ENCODE peak calls at places on chromosomes 16 and 17, in four cellular contexts. One of them, this sample, is unnamed.

GRCh38 chr17:70929226-70929625 is 759.9 kb downstream of the KCNJ2 start:
- DNase-seq in upper lobe of right lung: no peak
- DNase-seq in naive thymus-derived CD4-positive, alpha-beta T cell: no peak
- DNase-seq in spleen: no peak
- DNase-seq in this sample: no peak

GRCh38 chr17:63694974-63695773 is 4.8 kb downstream of the LIMD2 start:
- DNase-seq in naive thymus-derived CD4-positive, alpha-beta T cell: no peak
- DNase-seq in spleen: peak; percentile 84
- DNase-seq in upper lobe of right lung: no peak
- DNase-seq in this sample: no peak

GRCh38 chr17:6551909-6552768 is 4.2 kb downstream of the PITPNM3 start:
- DNase-seq in upper lobe of right lung: peak; percentile 88
- DNase-seq in naive thymus-derived CD4-positive, alpha-beta T cell: no peak
- DNase-seq in spleen: no peak
- DNase-seq in this sample: no peak

GRCh38 chr16:18782697-18783429 is 7.3 kb downstream of the RPS15A start:
- DNase-seq in naive thymus-derived CD4-positive, alpha-beta T cell: no peak
- DNase-seq in upper lobe of right lung: no peak
- DNase-seq in spleen: no peak
- DNase-seq in this sample: no peak

GRCh38 chr16:85460252-85460982 is 152.7 kb upstream of the GSE1 start:
- DNase-seq in upper lobe of right lung: no peak
- DNase-seq in naive thymus-derived CD4-positive, alpha-beta T cell: no peak
- DNase-seq in spleen: no peak
- DNase-seq in this sample: no peak

GRCh38 chr17:40191237-40192208 is 14.3 kb downstream of the RAPGEFL1 start:
- DNase-seq in spleen: peak; percentile 91
- DNase-seq in naive thymus-derived CD4-positive, alpha-beta T cell: peak; percentile 36
- DNase-seq in upper lobe of right lung: peak; percentile 87
- DNase-seq in this sample: peak; percentile 63

GRCh38 chr17:969767-970387 is 9.7 kb downstream of the NXN start:
- DNase-seq in upper lobe of right lung: no peak
- DNase-seq in spleen: no peak
- DNase-seq in naive thymus-derived CD4-positive, alpha-beta T cell: no peak
- DNase-seq in this sample: no peak

GRCh38 chr17:81112461-81112860 is 52.8 kb upstream of the PVALEF start:
- DNase-seq in upper lobe of right lung: no peak
- DNase-seq in spleen: no peak
- DNase-seq in naive thymus-derived CD4-positive, alpha-beta T cell: no peak
- DNase-seq in this sample: no peak

GRCh38 chr16:88988980-88989791 is 12.2 kb upstream of the CBFA2T3 start:
- DNase-seq in upper lobe of right lung: no peak
- DNase-seq in spleen: peak; percentile 73
- DNase-seq in naive thymus-derived CD4-positive, alpha-beta T cell: no peak
- DNase-seq in this sample: no peak

GRCh38 chr17:61366076-61366714 is 33.4 kb upstream of the TBX2 start:
- DNase-seq in upper lobe of right lung: no peak
- DNase-seq in spleen: peak; percentile 25
- DNase-seq in naive thymus-derived CD4-positive, alpha-beta T cell: no peak
- DNase-seq in this sample: no peak

GRCh38 chr16:23368469-23368868 is 66.4 kb downstream of the SCNN1B start:
- DNase-seq in naive thymus-derived CD4-positive, alpha-beta T cell: no peak
- DNase-seq in upper lobe of right lung: no peak
- DNase-seq in spleen: no peak
- DNase-seq in this sample: no peak

GRCh38 chr16:78275420-78275819 is 176.0 kb downstream of the WWOX start:
- DNase-seq in upper lobe of right lung: no peak
- DNase-seq in spleen: no peak
- DNase-seq in naive thymus-derived CD4-positive, alpha-beta T cell: no peak
- DNase-seq in this sample: no peak

GRCh38 chr16:54318941-54319340 is 32.4 kb upstream of the IRX3 start:
- DNase-seq in upper lobe of right lung: no peak
- DNase-seq in spleen: no peak
- DNase-seq in naive thymus-derived CD4-positive, alpha-beta T cell: no peak
- DNase-seq in this sample: no peak

GRCh38 chr16:85310868-85311585 is 198.8 kb upstream of the CIBAR2 start:
- DNase-seq in upper lobe of right lung: no peak
- DNase-seq in naive thymus-derived CD4-positive, alpha-beta T cell: peak; percentile 27
- DNase-seq in spleen: peak; percentile 89
- DNase-seq in this sample: no peak

GRCh38 chr17:83100220-83100852 is 20.9 kb downstream of the METRNL start:
- DNase-seq in spleen: no peak
- DNase-seq in naive thymus-derived CD4-positive, alpha-beta T cell: no peak
- DNase-seq in upper lobe of right lung: no peak
- DNase-seq in this sample: no peak

GRCh38 chr16:58365623-58366022 is 26.6 kb upstream of the GINS3 start:
- DNase-seq in spleen: no peak
- DNase-seq in naive thymus-derived CD4-positive, alpha-beta T cell: no peak
- DNase-seq in upper lobe of right lung: no peak
- DNase-seq in this sample: no peak

GRCh38 chr16:29896841-29897240 is 2.5 kb downstream of the SEZ6L2 start:
- DNase-seq in naive thymus-derived CD4-positive, alpha-beta T cell: no peak
- DNase-seq in upper lobe of right lung: no peak
- DNase-seq in spleen: no peak
- DNase-seq in this sample: no peak

GRCh38 chr16:72937360-72937759 is 110.6 kb downstream of the ZFHX3 start:
- DNase-seq in naive thymus-derived CD4-positive, alpha-beta T cell: no peak
- DNase-seq in upper lobe of right lung: no peak
- DNase-seq in spleen: peak; percentile 28
- DNase-seq in this sample: no peak

GRCh38 chr16:50458694-50459271 is 89.4 kb upstream of the NKD1 start:
- DNase-seq in upper lobe of right lung: peak; percentile 34
- DNase-seq in naive thymus-derived CD4-positive, alpha-beta T cell: no peak
- DNase-seq in spleen: no peak
- DNase-seq in this sample: no peak

GRCh38 chr17:57782642-57783337 is 37.7 kb upstream of the CCDC182 start:
- DNase-seq in spleen: no peak
- DNase-seq in upper lobe of right lung: no peak
- DNase-seq in naive thymus-derived CD4-positive, alpha-beta T cell: no peak
- DNase-seq in this sample: no peak

GRCh38 chr17:68435876-68436842 is 21.1 kb downstream of the WIPI1 start:
- DNase-seq in spleen: peak; percentile 87
- DNase-seq in naive thymus-derived CD4-positive, alpha-beta T cell: peak; percentile 73
- DNase-seq in upper lobe of right lung: peak; percentile 69
- DNase-seq in this sample: peak; percentile 81

GRCh38 chr16:50838885-50839284 is 97.0 kb downstream of the CYLD start:
- DNase-seq in upper lobe of right lung: no peak
- DNase-seq in spleen: no peak
- DNase-seq in naive thymus-derived CD4-positive, alpha-beta T cell: no peak
- DNase-seq in this sample: no peak

GRCh38 chr17:56593741-56594527 is 435 bp downstream of the NOG start:
- DNase-seq in spleen: peak; percentile 87
- DNase-seq in naive thymus-derived CD4-positive, alpha-beta T cell: peak; percentile 51
- DNase-seq in upper lobe of right lung: peak; percentile 85
- DNase-seq in this sample: peak; percentile 84

GRCh38 chr17:21358682-21359482 is 17.3 kb upstream of the KCNJ12 start:
- DNase-seq in naive thymus-derived CD4-positive, alpha-beta T cell: no peak
- DNase-seq in spleen: no peak
- DNase-seq in upper lobe of right lung: no peak
- DNase-seq in this sample: no peak

GRCh38 chr17:15655162-15655561 is 28.9 kb downstream of the TRIM16 start:
- DNase-seq in spleen: no peak
- DNase-seq in naive thymus-derived CD4-positive, alpha-beta T cell: no peak
- DNase-seq in upper lobe of right lung: no peak
- DNase-seq in this sample: no peak

GRCh38 chr16:12661656-12662172 is 142.0 kb downstream of the CPPED1 start:
- DNase-seq in spleen: no peak
- DNase-seq in upper lobe of right lung: no peak
- DNase-seq in naive thymus-derived CD4-positive, alpha-beta T cell: no peak
- DNase-seq in this sample: no peak

GRCh38 chr17:68255731-68256538 is 8.1 kb downstream of the AMZ2 start:
- DNase-seq in spleen: no peak
- DNase-seq in upper lobe of right lung: no peak
- DNase-seq in naive thymus-derived CD4-positive, alpha-beta T cell: no peak
- DNase-seq in this sample: no peak

GRCh38 chr17:55402374-55402773 is 19.3 kb downstream of the MMD start:
- DNase-seq in spleen: no peak
- DNase-seq in upper lobe of right lung: no peak
- DNase-seq in naive thymus-derived CD4-positive, alpha-beta T cell: no peak
- DNase-seq in this sample: no peak

GRCh38 chr17:78977992-78978973 is 1.4 kb downstream of the LGALS3BP start:
- DNase-seq in naive thymus-derived CD4-positive, alpha-beta T cell: no peak
- DNase-seq in spleen: no peak
- DNase-seq in upper lobe of right lung: no peak
- DNase-seq in this sample: no peak
- H3K4me1 ChIP-seq in naive thymus-derived CD4-positive, alpha-beta T cell: no peaks in the 10 kb centered on the region
- H3K4me1 ChIP-seq in spleen: peaks cover 68% of the 10 kb centered on the region
- H3K4me1 ChIP-seq in upper lobe of right lung: peaks cover 40% of the 10 kb centered on the region
- H3K4me1 ChIP-seq in this sample: peaks cover 33% of the 10 kb centered on the region

GRCh38 chr17:51289776-51290175 is 29.4 kb downstream of the UTP18 start:
- DNase-seq in upper lobe of right lung: no peak
- DNase-seq in spleen: no peak
- DNase-seq in naive thymus-derived CD4-positive, alpha-beta T cell: no peak
- DNase-seq in this sample: no peak
- H3K27ac ChIP-seq in upper lobe of right lung: no peak overlapping the region
- H3K27ac ChIP-seq in spleen: no peak overlapping the region
- H3K27ac ChIP-seq in naive thymus-derived CD4-positive, alpha-beta T cell: no peak overlapping the region
- H3K27ac ChIP-seq in this sample: no peak overlapping the region

GRCh38 chr17:76076765-76077581 is 2.0 kb upstream of the ZACN start:
- DNase-seq in upper lobe of right lung: peak; percentile 69
- DNase-seq in naive thymus-derived CD4-positive, alpha-beta T cell: peak; percentile 73
- DNase-seq in spleen: peak; percentile 80
- DNase-seq in this sample: no peak
- H3K4me3 ChIP-seq in upper lobe of right lung: no peak overlapping the region
- H3K4me3 ChIP-seq in naive thymus-derived CD4-positive, alpha-beta T cell: peak overlapping the region; percentile 53
- H3K4me3 ChIP-seq in spleen: peak overlapping the region; percentile 56
- H3K4me3 ChIP-seq in this sample: no peak overlapping the region

GRCh38 chr16:17362946-17363345 is 107.8 kb downstream of the XYLT1 start:
- DNase-seq in spleen: no peak
- DNase-seq in naive thymus-derived CD4-positive, alpha-beta T cell: no peak
- DNase-seq in upper lobe of right lung: no peak
- DNase-seq in this sample: no peak
- H3K4me1 ChIP-seq in spleen: peaks cover 100% of the 10 kb centered on the region
- H3K4me1 ChIP-seq in naive thymus-derived CD4-positive, alpha-beta T cell: peaks cover 89% of the 10 kb centered on the region
- H3K4me1 ChIP-seq in upper lobe of right lung: peaks cover 67% of the 10 kb centered on the region
- H3K4me1 ChIP-seq in this sample: peaks cover 94% of the 10 kb centered on the region

DNA sequence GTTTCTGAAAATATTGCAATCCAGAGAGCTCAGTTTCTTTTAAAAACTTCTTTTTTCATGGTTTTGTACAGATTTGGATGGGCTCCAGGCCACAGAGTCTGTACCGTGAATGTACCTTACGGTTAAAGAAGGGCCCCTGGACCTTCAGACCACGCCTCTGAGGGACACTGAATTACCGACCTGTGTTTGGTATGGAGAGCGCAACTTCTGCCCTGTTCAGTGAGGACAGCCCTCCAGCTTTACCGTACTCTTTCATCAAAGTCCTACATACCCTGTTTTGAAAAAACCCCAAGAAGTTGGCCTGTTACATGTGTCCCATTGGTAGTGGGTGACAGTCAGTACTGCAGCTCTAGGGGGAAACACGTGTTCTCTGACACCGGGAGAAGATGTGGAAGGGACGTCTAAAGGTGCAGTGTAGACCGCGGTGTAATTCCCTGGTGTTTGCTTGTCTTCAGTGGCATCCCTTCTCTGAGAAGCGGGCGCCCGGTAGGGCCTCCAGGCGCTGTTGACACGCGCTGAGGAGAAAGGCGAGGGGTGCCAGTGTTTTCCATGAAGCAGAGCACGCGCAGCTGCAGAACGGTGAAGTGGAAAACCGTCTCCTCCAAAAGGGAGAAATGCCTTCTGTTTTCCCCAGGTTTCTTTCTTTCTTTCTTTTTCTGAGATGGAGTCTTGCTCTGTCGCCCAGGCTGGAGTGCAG is 6.2 kb downstream of the PGS1 start:
- DNase-seq in upper lobe of right lung: no peak
- DNase-seq in naive thymus-derived CD4-positive, alpha-beta T cell: no peak
- DNase-seq in spleen: no peak
- DNase-seq in this sample: no peak
- H3K27ac ChIP-seq in upper lobe of right lung: peak overlapping the region; percentile 87
- H3K27ac ChIP-seq in naive thymus-derived CD4-positive, alpha-beta T cell: peak overlapping the region; percentile 70
- H3K27ac ChIP-seq in spleen: peak overlapping the region; percentile 93
- H3K27ac ChIP-seq in this sample: peak overlapping the region; percentile 83

This sample was measured in SJSA1.